ENCODE peak calls at places on chromosomes 7 and 10, in ten cellular contexts. E is activated T-cell treated with anti-CD3 and anti-CD28 coated beads, Interleukin-2, amount 50 U/mL, for 72 hours; G is NK-92 treated with Interleukin-12 subunit alpha and Interleukin-12 subunit beta, amount 100 ng/mL, for 24 hours; W is tibial nerve; F is cardiac fibroblast; Z is NCI-H524; V is NCI-H748 treated with DMSO at 0.1 percent for 48 hours; T is Calu3; X is GM04503; K is SJSA1. N is an unnamed sample.

GRCh38 chr7:65809259-65809981 is 63.5 kb upstream of the VKORC1L1 start:
- DNase-seq in E (peak), F (no peak), W (no peak), Z (no peak), X (no peak), K (no peak), T (no peak), G (no peak), V (no peak), N (no peak)

GRCh38 chr7:17144313-17144712 is 154.1 kb upstream of the AHR start:
- DNase-seq in F (peak), K (peak), V (no peak), G (peak), T (no peak), Z (no peak), E (peak), W (no peak), X (no peak), N (peak)

GRCh38 chr7:105612806-105613205 is 31.5 kb upstream of the EFCAB10 start:
- DNase-seq in W (no peak), Z (no peak), X (no peak), F (no peak), V (no peak), E (no peak), G (no peak), K (no peak), T (no peak), N (no peak)

GRCh38 chr7:135335628-135336139 is 102.0 kb downstream of the STRA8 start:
- DNase-seq in E (peak), X (no peak), V (peak), F (peak), G (peak), K (peak), T (peak), Z (peak), W (no peak), N (no peak)

GRCh38 chr7:100540073-100540723 is 1.2 kb downstream of the AGFG2 start:
- DNase-seq in F (no peak), X (no peak), W (no peak), G (no peak), K (no peak), T (peak), Z (no peak), V (no peak), E (no peak), N (no peak)

GRCh38 chr7:36208406-36208805 is 55.4 kb downstream of the EEPD1 start:
- DNase-seq in K (no peak), G (no peak), F (no peak), W (no peak), T (no peak), V (no peak), Z (no peak), X (no peak), E (no peak), N (no peak)

GRCh38 chr7:130009848-130010688 is 41.1 kb downstream of the ZC3HC1 start:
- DNase-seq in W (no peak), V (no peak), Z (no peak), T (peak), X (peak), K (peak), F (peak), G (peak), E (peak), N (no peak)

GRCh38 chr7:139702811-139703467 is 74.9 kb downstream of the HIPK2 start:
- DNase-seq in F (peak), X (no peak), G (no peak), E (no peak), T (no peak), V (no peak), K (no peak), Z (no peak), W (no peak), N (no peak)

GRCh38 chr10:115045516-115045915 is 47.6 kb upstream of the ATRNL1 start:
- DNase-seq in K (no peak), E (no peak), X (no peak), T (no peak), F (no peak), Z (no peak), W (no peak), G (no peak), V (no peak), N (no peak)

GRCh38 chr10:44173558-44173894 is 211.4 kb downstream of the CXCL12 start:
- DNase-seq in K (no peak), T (no peak), W (no peak), V (no peak), G (no peak), X (no peak), Z (no peak), E (no peak), F (no peak), N (no peak)

GRCh38 chr7:102813256-102814024 is 64.6 kb downstream of the FAM185A start:
- DNase-seq in T (no peak), V (no peak), Z (no peak), F (no peak), K (no peak), E (no peak), W (no peak), G (no peak), X (no peak), N (no peak)

GRCh38 chr10:13978844-13979227 is 351.9 kb downstream of the FRMD4A start:
- DNase-seq in Z (no peak), X (no peak), F (no peak), V (no peak), E (no peak), T (no peak), K (no peak), W (no peak), G (no peak), N (no peak)

GRCh38 chr7:7522421-7522820 is 13.3 kb downstream of the COL28A1 start:
- DNase-seq in X (no peak), V (no peak), T (no peak), F (peak), W (no peak), G (no peak), Z (no peak), E (no peak), K (no peak), N (no peak)

GRCh38 chr7:55144333-55144954 is 125.6 kb downstream of the EGFR start:
- DNase-seq in E (no peak), F (no peak), X (no peak), K (no peak), W (no peak), G (no peak), V (no peak), Z (peak), T (peak), N (no peak)

GRCh38 chr7:25515876-25516275 is 287.6 kb upstream of the NPVF start:
- DNase-seq in G (no peak), X (no peak), Z (no peak), T (no peak), E (no peak), K (no peak), V (no peak), F (no peak), W (no peak), N (no peak)